ENCODE peak calls at places on chromosomes 4 and X, in seven cellular contexts. One of them, this sample, is unnamed.

GRCh38 chr4:41203169-41203568 is 11.2 kb downstream of the APBB2 start:
- DNase-seq in lung: no peak
- DNase-seq in WERI-Rb-1: no peak
- DNase-seq in lower lobe of right lung: no peak
- DNase-seq in cardiac muscle cell: no peak
- DNase-seq in fibroblast of lung: peak
- DNase-seq in kidney: no peak
- DNase-seq in this sample: no peak

GRCh38 chrX:155235891-155236290 is 19.6 kb downstream of the VBP1 start:
- DNase-seq in lower lobe of right lung: no peak
- DNase-seq in cardiac muscle cell: no peak
- DNase-seq in fibroblast of lung: no peak
- DNase-seq in lung: no peak
- DNase-seq in WERI-Rb-1: no peak
- DNase-seq in kidney: no peak
- DNase-seq in this sample: no peak

GRCh38 chrX:128619490-128619889 is 567.3 kb upstream of the ACTRT1 start:
- DNase-seq in kidney: no peak
- DNase-seq in lower lobe of right lung: no peak
- DNase-seq in lung: no peak
- DNase-seq in WERI-Rb-1: no peak
- DNase-seq in fibroblast of lung: no peak
- DNase-seq in cardiac muscle cell: no peak
- DNase-seq in this sample: no peak

GRCh38 chr4:100076753-100077152 is 113.5 kb downstream of the DDIT4L start:
- DNase-seq in lower lobe of right lung: no peak
- DNase-seq in lung: no peak
- DNase-seq in WERI-Rb-1: no peak
- DNase-seq in kidney: no peak
- DNase-seq in cardiac muscle cell: no peak
- DNase-seq in fibroblast of lung: no peak
- DNase-seq in this sample: no peak

GRCh38 chr4:128424524-128425195 is 137.0 kb upstream of the PGRMC2 start:
- DNase-seq in fibroblast of lung: peak
- DNase-seq in lung: no peak
- DNase-seq in kidney: no peak
- DNase-seq in WERI-Rb-1: no peak
- DNase-seq in cardiac muscle cell: no peak
- DNase-seq in lower lobe of right lung: no peak
- DNase-seq in this sample: no peak

GRCh38 chr4:18559492-18559891 is 537.9 kb upstream of the LCORL start:
- DNase-seq in fibroblast of lung: no peak
- DNase-seq in cardiac muscle cell: no peak
- DNase-seq in WERI-Rb-1: no peak
- DNase-seq in kidney: no peak
- DNase-seq in lower lobe of right lung: no peak
- DNase-seq in lung: no peak
- DNase-seq in this sample: no peak

GRCh38 chr4:24234288-24234848 is 344.5 kb upstream of the PPARGC1A start:
- DNase-seq in WERI-Rb-1: no peak
- DNase-seq in lower lobe of right lung: no peak
- DNase-seq in cardiac muscle cell: no peak
- DNase-seq in fibroblast of lung: no peak
- DNase-seq in lung: no peak
- DNase-seq in kidney: no peak
- DNase-seq in this sample: no peak

GRCh38 chr4:53640576-53641459 is 49.5 kb upstream of the LNX1 start:
- DNase-seq in cardiac muscle cell: peak
- DNase-seq in lung: peak
- DNase-seq in WERI-Rb-1: no peak
- DNase-seq in fibroblast of lung: no peak
- DNase-seq in kidney: no peak
- DNase-seq in lower lobe of right lung: peak
- DNase-seq in this sample: no peak

GRCh38 chr4:146415829-146416228 is 105.9 kb downstream of the SLC10A7 start:
- DNase-seq in lower lobe of right lung: no peak
- DNase-seq in lung: no peak
- DNase-seq in cardiac muscle cell: no peak
- DNase-seq in kidney: no peak
- DNase-seq in fibroblast of lung: no peak
- DNase-seq in WERI-Rb-1: no peak
- DNase-seq in this sample: no peak

GRCh38 chrX:114800719-114801118 is 216.7 kb downstream of the IL13RA2 start:
- DNase-seq in kidney: no peak
- DNase-seq in WERI-Rb-1: no peak
- DNase-seq in lung: no peak
- DNase-seq in lower lobe of right lung: no peak
- DNase-seq in cardiac muscle cell: no peak
- DNase-seq in fibroblast of lung: peak
- DNase-seq in this sample: no peak

GRCh38 chr4:7371122-7371941 is 63.4 kb downstream of the PSAPL1 start:
- DNase-seq in lower lobe of right lung: no peak
- DNase-seq in kidney: peak
- DNase-seq in lung: no peak
- DNase-seq in WERI-Rb-1: no peak
- DNase-seq in cardiac muscle cell: no peak
- DNase-seq in fibroblast of lung: peak
- DNase-seq in this sample: no peak

GRCh38 chr4:150209140-150209829 is 131.0 kb downstream of the DCLK2 start:
- DNase-seq in lower lobe of right lung: peak
- DNase-seq in WERI-Rb-1: peak
- DNase-seq in lung: peak
- DNase-seq in fibroblast of lung: peak
- DNase-seq in kidney: no peak
- DNase-seq in cardiac muscle cell: peak
- DNase-seq in this sample: no peak

GRCh38 chr4:173288698-173289350 is 45.3 kb downstream of the HMGB2 start:
- DNase-seq in kidney: no peak
- DNase-seq in lung: no peak
- DNase-seq in cardiac muscle cell: no peak
- DNase-seq in WERI-Rb-1: no peak
- DNase-seq in fibroblast of lung: no peak
- DNase-seq in lower lobe of right lung: no peak
- DNase-seq in this sample: no peak

GRCh38 chrX:131746491-131746968 is 202.7 kb downstream of the OR13H1 start:
- DNase-seq in WERI-Rb-1: peak
- DNase-seq in fibroblast of lung: peak
- DNase-seq in cardiac muscle cell: no peak
- DNase-seq in lower lobe of right lung: no peak
- DNase-seq in kidney: peak
- DNase-seq in lung: peak
- DNase-seq in this sample: peak

GRCh38 chrX:16876696-16877095 is 6.5 kb upstream of the RBBP7 start:
- DNase-seq in kidney: no peak
- DNase-seq in lung: no peak
- DNase-seq in lower lobe of right lung: no peak
- DNase-seq in WERI-Rb-1: no peak
- DNase-seq in fibroblast of lung: no peak
- DNase-seq in cardiac muscle cell: no peak
- DNase-seq in this sample: no peak

GRCh38 chr4:47483722-47484121 is 1.4 kb upstream of the ATP10D start:
- DNase-seq in lung: no peak
- DNase-seq in WERI-Rb-1: no peak
- DNase-seq in lower lobe of right lung: no peak
- DNase-seq in kidney: no peak
- DNase-seq in cardiac muscle cell: no peak
- DNase-seq in fibroblast of lung: peak
- DNase-seq in this sample: no peak

GRCh38 chrX:19512359-19512758 is 2.9 kb downstream of the MAP3K15 start:
- DNase-seq in lower lobe of right lung: no peak
- DNase-seq in fibroblast of lung: no peak
- DNase-seq in lung: no peak
- DNase-seq in WERI-Rb-1: no peak
- DNase-seq in kidney: no peak
- DNase-seq in cardiac muscle cell: no peak
- DNase-seq in this sample: no peak

GRCh38 chr4:41622816-41623215 is 84.9 kb downstream of the LIMCH1 start:
- DNase-seq in lung: no peak
- DNase-seq in cardiac muscle cell: no peak
- DNase-seq in WERI-Rb-1: no peak
- DNase-seq in fibroblast of lung: no peak
- DNase-seq in kidney: no peak
- DNase-seq in lower lobe of right lung: no peak
- DNase-seq in this sample: peak

GRCh38 chr4:76943790-76944189 is 5.8 kb upstream of the SEPTIN11 start:
- DNase-seq in fibroblast of lung: peak
- DNase-seq in kidney: no peak
- DNase-seq in lower lobe of right lung: no peak
- DNase-seq in cardiac muscle cell: no peak
- DNase-seq in lung: no peak
- DNase-seq in WERI-Rb-1: no peak
- DNase-seq in this sample: no peak

GRCh38 chr4:85498068-85498733 is 23.3 kb downstream of the ARHGAP24 start:
- DNase-seq in lower lobe of right lung: peak
- DNase-seq in lung: peak
- DNase-seq in fibroblast of lung: peak
- DNase-seq in cardiac muscle cell: no peak
- DNase-seq in WERI-Rb-1: no peak
- DNase-seq in kidney: no peak
- DNase-seq in this sample: no peak

GRCh38 chr4:128335541-128335940 is 47.9 kb upstream of the PGRMC2 start:
- DNase-seq in cardiac muscle cell: no peak
- DNase-seq in lower lobe of right lung: no peak
- DNase-seq in lung: no peak
- DNase-seq in fibroblast of lung: peak
- DNase-seq in WERI-Rb-1: no peak
- DNase-seq in kidney: no peak
- DNase-seq in this sample: no peak

GRCh38 chrX:153873282-153874090 is 12.5 kb downstream of the L1CAM start:
- DNase-seq in lung: no peak
- DNase-seq in cardiac muscle cell: peak
- DNase-seq in lower lobe of right lung: no peak
- DNase-seq in WERI-Rb-1: peak
- DNase-seq in fibroblast of lung: no peak
- DNase-seq in kidney: peak
- DNase-seq in this sample: no peak

GRCh38 chr4:83686166-83686565 is 150.3 kb downstream of the GPAT3 start:
- DNase-seq in lung: no peak
- DNase-seq in fibroblast of lung: no peak
- DNase-seq in kidney: no peak
- DNase-seq in lower lobe of right lung: no peak
- DNase-seq in cardiac muscle cell: no peak
- DNase-seq in WERI-Rb-1: no peak
- DNase-seq in this sample: no peak

GRCh38 chrX:110665636-110666035 is 130.0 kb downstream of the CHRDL1 start:
- DNase-seq in fibroblast of lung: peak
- DNase-seq in cardiac muscle cell: peak
- DNase-seq in kidney: no peak
- DNase-seq in lung: peak
- DNase-seq in WERI-Rb-1: peak
- DNase-seq in lower lobe of right lung: peak
- DNase-seq in this sample: no peak

GRCh38 chr4:37767546-37767945 is 58.9 kb upstream of the PGM2 start:
- DNase-seq in cardiac muscle cell: no peak
- DNase-seq in lung: peak
- DNase-seq in fibroblast of lung: peak
- DNase-seq in lower lobe of right lung: peak
- DNase-seq in kidney: peak
- DNase-seq in WERI-Rb-1: no peak
- DNase-seq in this sample: peak

GRCh38 chr4:38565271-38566199 is 98.5 kb upstream of the KLF3 start:
- DNase-seq in kidney: no peak
- DNase-seq in lower lobe of right lung: no peak
- DNase-seq in cardiac muscle cell: no peak
- DNase-seq in lung: no peak
- DNase-seq in fibroblast of lung: peak
- DNase-seq in WERI-Rb-1: no peak
- DNase-seq in this sample: no peak

GRCh38 chr4:70196855-70197254 is 1.3 kb downstream of the ODAM start:
- DNase-seq in WERI-Rb-1: no peak
- DNase-seq in lung: no peak
- DNase-seq in lower lobe of right lung: no peak
- DNase-seq in fibroblast of lung: no peak
- DNase-seq in cardiac muscle cell: no peak
- DNase-seq in kidney: no peak
- DNase-seq in this sample: no peak

GRCh38 chrX:118675336-118675965 is 52.0 kb upstream of the IL13RA1 start:
- DNase-seq in WERI-Rb-1: no peak
- DNase-seq in lower lobe of right lung: no peak
- DNase-seq in kidney: no peak
- DNase-seq in fibroblast of lung: no peak
- DNase-seq in cardiac muscle cell: no peak
- DNase-seq in lung: no peak
- DNase-seq in this sample: no peak
- H3K27ac ChIP-seq in WERI-Rb-1: no peak
- H3K27ac ChIP-seq in lower lobe of right lung: no peak
- H3K27ac ChIP-seq in kidney: no peak
- H3K27ac ChIP-seq in fibroblast of lung: no peak
- H3K27ac ChIP-seq in cardiac muscle cell: no peak
- H3K27ac ChIP-seq in lung: no peak
- H3K27ac ChIP-seq in this sample: no peak

DNA sequence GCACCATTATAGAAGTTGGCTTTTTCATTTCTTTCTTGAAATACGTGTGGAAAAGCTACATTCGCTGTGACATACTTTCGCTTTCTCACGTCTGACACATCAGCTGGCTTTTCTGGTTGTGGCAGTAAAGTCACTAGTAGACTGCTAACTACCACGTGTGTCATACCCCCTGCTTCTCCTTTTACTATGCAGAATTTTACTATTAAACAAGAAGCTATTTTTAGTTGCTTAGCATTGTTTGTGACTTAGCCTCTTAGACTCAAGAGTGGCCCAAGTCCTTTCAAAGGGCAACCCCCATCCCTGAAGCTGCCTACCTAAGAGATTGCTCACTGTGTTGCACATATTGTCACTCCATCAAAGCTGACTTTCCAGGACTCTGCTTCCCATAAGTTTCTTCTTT is 2.1 kb upstream of the IL2 start:
- DNase-seq in cardiac muscle cell: peak
- DNase-seq in lung: no peak
- DNase-seq in lower lobe of right lung: no peak
- DNase-seq in WERI-Rb-1: no peak
- DNase-seq in kidney: no peak
- DNase-seq in fibroblast of lung: peak
- DNase-seq in this sample: no peak
- H3K4me3 ChIP-seq in cardiac muscle cell: no peak
- H3K4me3 ChIP-seq in lung: no peak
- H3K4me3 ChIP-seq in lower lobe of right lung: peak
- H3K4me3 ChIP-seq in WERI-Rb-1: no peak
- H3K4me3 ChIP-seq in kidney: no peak
- H3K4me3 ChIP-seq in fibroblast of lung: no peak
- H3K4me3 ChIP-seq in this sample: no peak

DNA sequence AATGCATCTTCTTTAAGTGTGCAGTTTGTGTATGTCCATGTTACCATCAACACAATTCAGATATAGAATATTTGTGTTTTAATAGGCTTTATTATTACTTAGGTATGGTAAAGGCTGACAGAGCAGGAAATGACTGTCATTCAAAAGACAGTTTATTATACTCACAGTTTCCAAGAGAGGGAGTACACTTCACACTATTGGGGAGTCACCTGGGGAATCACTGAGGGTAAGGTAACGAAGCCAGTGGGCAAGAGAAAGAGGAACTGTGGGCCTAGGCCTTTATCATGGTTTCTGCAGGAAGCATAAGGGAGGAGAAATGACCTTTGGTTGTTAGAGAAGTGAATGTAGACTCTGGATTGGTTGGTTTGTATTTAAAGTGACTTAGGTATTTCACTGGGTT is 235.1 kb upstream of the HCCS start:
- DNase-seq in WERI-Rb-1: no peak
- DNase-seq in cardiac muscle cell: no peak
- DNase-seq in kidney: no peak
- DNase-seq in lower lobe of right lung: no peak
- DNase-seq in lung: no peak
- DNase-seq in fibroblast of lung: no peak
- DNase-seq in this sample: no peak
- H3K27ac ChIP-seq in WERI-Rb-1: no peak
- H3K27ac ChIP-seq in cardiac muscle cell: no peak
- H3K27ac ChIP-seq in kidney: no peak
- H3K27ac ChIP-seq in lower lobe of right lung: no peak
- H3K27ac ChIP-seq in lung: no peak
- H3K27ac ChIP-seq in fibroblast of lung: no peak
- H3K27ac ChIP-seq in this sample: no peak

GRCh38 chrX:65679071-65679540 is 11.7 kb downstream of the MSN start:
- DNase-seq in fibroblast of lung: peak
- DNase-seq in WERI-Rb-1: no peak
- DNase-seq in lung: no peak
- DNase-seq in cardiac muscle cell: no peak
- DNase-seq in lower lobe of right lung: no peak
- DNase-seq in kidney: no peak
- DNase-seq in this sample: no peak
- H3K4me3 ChIP-seq in fibroblast of lung: no peak
- H3K4me3 ChIP-seq in WERI-Rb-1: no peak
- H3K4me3 ChIP-seq in lung: no peak
- H3K4me3 ChIP-seq in cardiac muscle cell: no peak
- H3K4me3 ChIP-seq in lower lobe of right lung: no peak
- H3K4me3 ChIP-seq in kidney: no peak
- H3K4me3 ChIP-seq in this sample: no peak

This sample was measured in dorsolateral prefrontal cortex.